ENCODE peak calls at places on chromosomes 13 and 19, in five cellular contexts. K is PC-3; C is CD4-positive, alpha-beta T cell; A is neural progenitor cell; O is pancreas. S is an unnamed sample.

GRCh38 chr13:41587490-41587889 is 130.1 kb downstream of the RGCC start:
- DNase-seq in K (no peak), C (peak), A (peak), O (no peak), S (no peak)

GRCh38 chr19:12779162-12779993 is 4.0 kb upstream of the HOOK2 start:
- DNase-seq in K (peak), C (no peak), A (peak), O (no peak), S (peak)

GRCh38 chr13:113929628-113930615 is 44.0 kb downstream of the C13orf46 start:
- DNase-seq in K (no peak), C (no peak), A (no peak), O (no peak), S (no peak)

GRCh38 chr13:69580255-69580654 is 527.4 kb upstream of the ATXN8OS start:
- DNase-seq in K (peak), C (no peak), A (no peak), O (no peak), S (no peak)

GRCh38 chr13:95403349-95404140 is 102.3 kb upstream of the ABCC4 start:
- DNase-seq in K (peak), C (no peak), A (peak), O (no peak), S (no peak)

GRCh38 chr13:54563286-54563685 is 1534.7 kb downstream of the OLFM4 start:
- DNase-seq in K (peak), C (no peak), A (no peak), O (no peak), S (no peak)

GRCh38 chr19:16458391-16459128 is 13.2 kb downstream of the EPS15L1 start:
- DNase-seq in K (no peak), C (no peak), A (no peak), O (no peak), S (peak)

GRCh38 chr13:32408296-32408998 is 19.5 kb downstream of the N4BP2L1 start:
- DNase-seq in K (no peak), C (no peak), A (no peak), O (no peak), S (no peak)

GRCh38 chr19:17510220-17510993 is 1.0 kb upstream of the PGLS start:
- DNase-seq in K (no peak), C (no peak), A (no peak), O (no peak), S (no peak)

GRCh38 chr19:1113278-1113985 is 9.6 kb downstream of the GPX4 start:
- DNase-seq in K (peak), C (peak), A (peak), O (peak), S (peak)

GRCh38 chr19:45761714-45762113 is 7.3 kb downstream of the SIX5 start:
- DNase-seq in K (no peak), C (no peak), A (no peak), O (peak), S (no peak)

GRCh38 chr19:6480843-6481415 is 658 bp downstream of the DENND1C start:
- DNase-seq in K (no peak), C (no peak), A (no peak), O (no peak), S (no peak)

GRCh38 chr19:6476896-6477431 is 4.6 kb downstream of the DENND1C start:
- DNase-seq in K (no peak), C (no peak), A (peak), O (peak), S (no peak)

GRCh38 chr19:6476155-6476895 is 5.3 kb downstream of the DENND1C start:
- DNase-seq in K (peak), C (peak), A (peak), O (peak), S (peak)

GRCh38 chr19:6479836-6480398 is 1.7 kb downstream of the DENND1C start:
- DNase-seq in K (no peak), C (no peak), A (no peak), O (no peak), S (no peak)

GRCh38 chr19:6478815-6479214 is 2.8 kb downstream of the DENND1C start:
- DNase-seq in K (no peak), C (no peak), A (no peak), O (no peak), S (no peak)
- H3K27ac ChIP-seq in K (no peak), C (peak), A (no peak), O (no peak), S (no peak)

GRCh38 chr19:43673702-43674629 is 4.0 kb upstream of the PLAUR start:
- DNase-seq in K (no peak), C (no peak), A (no peak), O (no peak), S (no peak)

GRCh38 chr19:43678512-43678911 is 8.5 kb upstream of the PLAUR start:
- DNase-seq in K (no peak), C (no peak), A (no peak), O (no peak), S (no peak)

GRCh38 chr19:43674630-43674982 is 4.6 kb upstream of the PLAUR start:
- DNase-seq in K (no peak), C (no peak), A (no peak), O (no peak), S (peak)

GRCh38 chr19:43675906-43676305 is 5.9 kb upstream of the PLAUR start:
- DNase-seq in K (no peak), C (no peak), A (no peak), O (no peak), S (no peak)

DNA sequence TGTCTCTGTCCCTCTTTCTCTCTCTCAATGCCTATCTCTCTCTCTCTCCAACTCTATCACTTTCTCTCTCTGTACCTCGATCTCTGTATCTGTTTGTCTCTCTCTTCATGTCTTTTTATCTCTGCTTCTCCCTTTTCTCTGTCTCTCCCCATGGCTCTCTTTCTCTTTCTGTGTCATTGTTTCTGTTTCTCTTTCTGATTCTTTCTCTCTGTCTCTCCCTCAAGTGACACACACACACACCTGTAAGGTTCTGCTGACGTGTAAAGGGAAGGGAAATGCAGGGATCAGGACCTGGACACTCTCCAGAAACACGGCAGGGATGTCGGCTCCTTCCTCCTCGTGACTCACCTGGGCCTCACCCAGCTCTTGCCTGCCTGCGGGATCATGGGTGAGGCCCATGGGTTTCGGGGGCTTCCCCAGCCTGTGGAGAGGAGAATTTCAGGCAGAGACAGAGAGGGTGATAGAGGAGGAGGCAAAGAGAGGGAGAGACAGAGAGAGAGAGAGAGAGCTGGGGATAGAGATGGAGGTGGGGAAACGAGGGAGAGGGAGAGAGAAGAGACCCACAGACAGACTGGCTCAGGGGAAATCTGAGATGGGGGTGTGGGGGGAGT is 5.4 kb upstream of the PLAUR start:
- DNase-seq in K (peak), C (no peak), A (no peak), O (no peak), S (no peak)
- H3K27ac ChIP-seq in K (peak), C (no peak), A (no peak), O (no peak), S (no peak)

GRCh38 chr13:50645092-50645491 is 198.4 kb downstream of the DLEU7 start:
- DNase-seq in K (peak), C (no peak), A (no peak), O (no peak), S (no peak)
- H3K27ac ChIP-seq in K (peak), C (no peak), A (no peak), O (no peak), S (no peak)

GRCh38 chr19:56140583-56141415 is at the start of gene ZNF444:
- DNase-seq in K (peak), C (peak), A (peak), O (peak), S (peak)

GRCh38 chr19:56141416-56141992 is 417 bp downstream of the ZNF444 start:
- DNase-seq in K (no peak), C (no peak), A (peak), O (no peak), S (peak)

GRCh38 chr19:56142897-56143434 is 1.9 kb downstream of the ZNF444 start:
- DNase-seq in K (no peak), C (no peak), A (no peak), O (no peak), S (no peak)

GRCh38 chr19:56144396-56144795 is 3.3 kb downstream of the ZNF444 start:
- DNase-seq in K (no peak), C (no peak), A (no peak), O (no peak), S (no peak)

GRCh38 chr19:56142087-56142787 is 1.1 kb downstream of the ZNF444 start:
- DNase-seq in K (peak), C (no peak), A (no peak), O (peak), S (no peak)
- H3K27ac ChIP-seq in K (peak), C (peak), A (no peak), O (peak), S (peak)